ENCODE peak calls at places on chromosomes 12 and 14, in four cellular contexts. X is Caco-2, T is thyroid gland, U is osteocyte. P is an unnamed sample.

GRCh38 chr12:132950844-132951535 is 5.1 kb downstream of the ZNF605 start:
- DNase-seq in U (no peak), X (no peak), T (no peak), P (no peak)

GRCh38 chr12:10406725-10407124 is 2.8 kb downstream of the KLRC4 start:
- DNase-seq in X (no peak), T (peak), U (no peak), P (no peak)

GRCh38 chr12:4386756-4387155 is 7.2 kb upstream of the FGF23 start:
- DNase-seq in U (peak), T (no peak), X (no peak), P (no peak)

GRCh38 chr14:102317564-102318248 is 1.8 kb upstream of the ZNF839 start:
- DNase-seq in X (peak), U (no peak), T (peak), P (no peak)

GRCh38 chr14:58146399-58146798 is 5.6 kb downstream of the ARMH4 start:
- DNase-seq in X (no peak), T (no peak), U (no peak), P (no peak)

GRCh38 chr12:62686938-62687337 is 220.3 kb downstream of the MON2 start:
- DNase-seq in X (no peak), T (no peak), U (no peak), P (no peak)

GRCh38 chr12:120041386-120042231 is 52.6 kb downstream of the BICDL1 start:
- DNase-seq in U (no peak), X (no peak), T (no peak), P (no peak)

GRCh38 chr14:61150851-61151250 is 130.3 kb downstream of the TMEM30B start:
- DNase-seq in T (no peak), X (no peak), U (no peak), P (no peak)

GRCh38 chr12:118436002-118436724 is 59.8 kb downstream of the SUDS3 start:
- DNase-seq in U (no peak), X (peak), T (no peak), P (no peak)

GRCh38 chr12:113063396-113064350 is 7.1 kb downstream of the DTX1 start:
- DNase-seq in T (no peak), U (no peak), X (no peak), P (no peak)

GRCh38 chr12:4595881-4596280 is 33.9 kb downstream of the DYRK4 start:
- DNase-seq in U (no peak), X (no peak), T (no peak), P (no peak)

GRCh38 chr14:96581026-96581425 is 78.8 kb downstream of the PAPOLA start:
- DNase-seq in T (no peak), U (no peak), X (no peak), P (no peak)

GRCh38 chr12:105226219-105226618 is 9.8 kb downstream of the APPL2 start:
- DNase-seq in U (no peak), X (no peak), T (no peak), P (no peak)

GRCh38 chr14:90795744-90796143 is 20.5 kb downstream of the TTC7B start:
- DNase-seq in X (no peak), U (no peak), T (no peak), P (no peak)

GRCh38 chr14:71361335-71361734 is 454.1 kb downstream of the PCNX1 start:
- DNase-seq in T (no peak), X (peak), U (no peak), P (no peak)

GRCh38 chr14:77616133-77616453 is 344 bp downstream of the SPTLC2 start:
- DNase-seq in T (no peak), U (peak), X (no peak), P (peak)

GRCh38 chr14:73269729-73270651 is 32.7 kb downstream of the PAPLN start:
- DNase-seq in T (peak), U (no peak), X (no peak), P (no peak)

GRCh38 chr12:81835783-81836182 is 76.6 kb upstream of the PPFIA2 start:
- DNase-seq in T (no peak), X (no peak), U (no peak), P (no peak)

GRCh38 chr12:4900327-4900726 is 9.4 kb upstream of the KCNA1 start:
- DNase-seq in T (no peak), U (no peak), X (no peak), P (no peak)

GRCh38 chr12:7899755-7900154 is 27.0 kb upstream of the SLC2A14 start:
- DNase-seq in U (no peak), T (no peak), X (no peak), P (no peak)

GRCh38 chr12:26044007-26044394 is 80.8 kb downstream of the BHLHE41 start:
- DNase-seq in U (no peak), X (no peak), T (peak), P (no peak)

GRCh38 chr14:98244162-98244948 is 1027.6 kb downstream of the BCL11B start:
- DNase-seq in U (no peak), T (no peak), X (no peak), P (no peak)

GRCh38 chr12:105336411-105336810 is 5.9 kb downstream of the C12orf75 start:
- DNase-seq in T (no peak), X (no peak), U (no peak), P (no peak)

GRCh38 chr12:113476093-113476986 is 4.7 kb upstream of the LHX5 start:
- DNase-seq in U (no peak), T (no peak), X (no peak), P (no peak)

GRCh38 chr12:116881867-116882507 is 746 bp upstream of the HRK start:
- DNase-seq in U (no peak), T (no peak), X (no peak), P (no peak)

GRCh38 chr12:116880817-116881324 is 370 bp downstream of the HRK start:
- DNase-seq in X (peak), T (peak), U (no peak), P (no peak)

GRCh38 chr12:116881325-116881866 is at the start of gene HRK:
- DNase-seq in X (no peak), T (peak), U (no peak), P (no peak)

GRCh38 chr12:116880213-116880816 is 926 bp downstream of the HRK start:
- DNase-seq in X (no peak), U (no peak), T (no peak), P (no peak)

GRCh38 chr12:116882742-116883141 is 1.5 kb upstream of the HRK start:
- DNase-seq in T (no peak), U (no peak), X (no peak), P (no peak)
- TF ChIP-seq CTCF in T (no peak), U (peak), X (no peak), P (peak)

GRCh38 chr14:99272669-99273024 is 650 bp upstream of the BCL11B start:
- DNase-seq in X (no peak), U (no peak), T (no peak), P (no peak)

GRCh38 chr14:99273025-99273723 is 1.2 kb upstream of the BCL11B start:
- DNase-seq in T (peak), U (no peak), X (peak), P (no peak)

GRCh38 chr14:99271288-99271941 is 582 bp downstream of the BCL11B start:
- DNase-seq in U (no peak), T (no peak), X (no peak), P (no peak)

GRCh38 chr14:99270491-99271287 is 1.3 kb downstream of the BCL11B start:
- DNase-seq in T (peak), X (peak), U (no peak), P (no peak)

GRCh38 chr14:99271951-99272668 is at the start of gene BCL11B:
- DNase-seq in U (no peak), X (peak), T (peak), P (peak)
- TF ChIP-seq CTCF in U (peak), X (peak), T (peak), P (peak)

GRCh38 chr12:124368421-124369032 is 73.6 kb downstream of the RFLNA start:
- DNase-seq in T (no peak), X (no peak), U (no peak), P (no peak)
- TF ChIP-seq CTCF in T (no peak), X (no peak), U (no peak), P (peak)

DNA sequence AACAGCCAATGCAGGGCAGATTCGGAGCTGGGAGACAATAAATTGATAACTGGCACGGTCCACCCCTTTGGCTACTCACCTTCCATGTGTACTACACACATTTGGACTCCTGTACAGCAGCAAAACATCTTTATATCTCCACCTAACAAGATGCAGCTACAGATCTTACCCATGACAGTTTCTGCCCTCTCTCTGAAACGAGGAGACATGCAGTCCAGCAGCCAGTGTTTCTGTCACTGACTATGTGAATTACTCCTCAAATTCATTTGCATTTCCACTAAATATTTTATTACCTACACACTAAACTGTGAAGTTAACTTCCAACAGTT is 58.7 kb upstream of the BEGAIN start:
- DNase-seq in U (no peak), T (no peak), X (no peak), P (no peak)
- TF ChIP-seq CTCF in U (no peak), T (no peak), X (no peak), P (peak)

P was measured in type B pancreatic cell.